ENCODE peak calls at places on chromosomes 13 and 19, in nine cellular contexts. A is suprapubic skin, R is endodermal cell, M is OCI-LY7, Y is MM.1S, T is adrenal gland, U is pancreas, P is IMR-90, L is left lung. Q is an unnamed sample.

GRCh38 chr19:46718157-46718933 is 1.4 kb upstream of the PRKD2 start:
- DNase-seq in A (no peak), R (peak; percentile 60), M (peak; percentile 85), Y (peak; percentile 87), T (no peak), U (no peak), P (no peak), L (no peak), Q (no peak)

GRCh38 chr13:112859817-112860190 is 109.2 kb upstream of the MCF2L start:
- DNase-seq in A (no peak), R (peak; percentile 40), M (peak; percentile 45), Y (no peak), T (peak; percentile 80), U (no peak), P (peak; percentile 82), L (no peak), Q (no peak)

GRCh38 chr13:25973576-25973975 is 78.2 kb downstream of the SHISA2 start:
- DNase-seq in A (no peak), R (no peak), M (no peak), Y (no peak), T (no peak), U (no peak), P (no peak), L (no peak), Q (no peak)

GRCh38 chr13:41645313-41645712 is 188.0 kb downstream of the RGCC start:
- DNase-seq in A (peak; percentile 78), R (no peak), M (no peak), Y (no peak), T (peak; percentile 35), U (no peak), P (peak; percentile 90), L (no peak), Q (peak; percentile 73)

GRCh38 chr19:17513801-17514200 is 2.4 kb downstream of the PGLS start:
- DNase-seq in A (no peak), R (no peak), M (no peak), Y (no peak), T (no peak), U (no peak), P (no peak), L (no peak), Q (no peak)

GRCh38 chr19:2428756-2429711 is 1.6 kb upstream of the TIMM13 start:
- DNase-seq in A (no peak), R (peak; percentile 74), M (no peak), Y (no peak), T (no peak), U (no peak), P (no peak), L (no peak), Q (no peak)

GRCh38 chr19:15562861-15563260 is 52.2 kb upstream of the CYP4F8 start:
- DNase-seq in A (no peak), R (peak; percentile 52), M (no peak), Y (no peak), T (peak; percentile 32), U (no peak), P (peak; percentile 4), L (no peak), Q (peak; percentile 61)

GRCh38 chr19:16351133-16351809 is 26.6 kb downstream of the KLF2 start:
- DNase-seq in A (no peak), R (no peak), M (no peak), Y (no peak), T (no peak), U (no peak), P (peak; percentile 54), L (no peak), Q (peak; percentile 52)

GRCh38 chr13:48891586-48891985 is 84.1 kb upstream of the FNDC3A start:
- DNase-seq in A (no peak), R (no peak), M (no peak), Y (no peak), T (peak; percentile 51), U (no peak), P (peak; percentile 72), L (no peak), Q (peak; percentile 24)

GRCh38 chr19:35601971-35602370 is 10.6 kb upstream of the HAUS5 start:
- DNase-seq in A (no peak), R (no peak), M (no peak), Y (no peak), T (no peak), U (no peak), P (no peak), L (no peak), Q (no peak)

GRCh38 chr19:8401981-8402411 is 11.1 kb upstream of the MARCHF2 start:
- DNase-seq in A (no peak), R (no peak), M (no peak), Y (no peak), T (no peak), U (no peak), P (no peak), L (no peak), Q (no peak)

GRCh38 chr13:100440756-100441421 is 147.7 kb downstream of the GGACT start:
- DNase-seq in A (no peak), R (no peak), M (no peak), Y (no peak), T (no peak), U (no peak), P (peak; percentile 75), L (no peak), Q (no peak)

GRCh38 chr13:26855071-26855470 is 94.5 kb upstream of the GPR12 start:
- DNase-seq in A (no peak), R (no peak), M (no peak), Y (no peak), T (no peak), U (no peak), P (no peak), L (no peak), Q (no peak)

GRCh38 chr13:19060311-19061002 is 121.2 kb downstream of the TUBA3C start:
- DNase-seq in A (no peak), R (no peak), M (no peak), Y (no peak), T (no peak), U (no peak), P (no peak), L (no peak), Q (no peak)
- H3K9me3 ChIP-seq in A (peaks cover 20% of the 10 kb centered on the region), R (peaks cover 67% of the 10 kb centered on the region), M (no peaks in the 10 kb centered on the region), Y (no peaks in the 10 kb centered on the region), T (no peaks in the 10 kb centered on the region), U (no peaks in the 10 kb centered on the region), P (peaks cover 61% of the 10 kb centered on the region), L (peaks cover 40% of the 10 kb centered on the region), Q (no peaks in the 10 kb centered on the region)

GRCh38 chr19:55720214-55720746 is 17.9 kb downstream of the NLRP9 start:
- DNase-seq in A (no peak), R (no peak), M (no peak), Y (no peak), T (no peak), U (no peak), P (no peak), L (no peak), Q (no peak)

GRCh38 chr19:55720801-55721200 is 17.4 kb downstream of the NLRP9 start:
- DNase-seq in A (no peak), R (no peak), M (no peak), Y (no peak), T (no peak), U (no peak), P (no peak), L (no peak), Q (no peak)

DNA sequence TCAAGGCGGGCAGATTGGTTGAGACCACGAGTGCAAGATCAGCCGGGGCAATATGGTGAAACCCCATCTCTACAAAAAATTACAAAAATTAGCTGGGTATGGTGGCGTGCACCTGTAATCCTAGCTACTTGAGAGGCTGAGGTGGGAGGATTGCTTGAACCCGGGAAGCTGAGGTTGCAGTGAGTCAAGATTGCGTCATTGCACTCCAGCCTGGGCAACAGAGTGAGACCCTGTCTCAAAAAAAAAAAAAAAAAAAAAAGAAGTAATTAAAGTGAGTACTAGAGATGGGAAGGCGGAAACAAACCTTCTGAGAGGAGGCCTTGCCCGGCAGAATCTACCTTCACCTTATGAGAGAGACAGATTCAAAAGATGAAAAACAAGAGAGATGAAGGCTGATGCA is 14.7 kb downstream of the NLRP9 start:
- DNase-seq in A (no peak), R (no peak), M (no peak), Y (no peak), T (no peak), U (no peak), P (no peak), L (no peak), Q (no peak)
- H3K9me3 ChIP-seq in A (no peaks in the 10 kb centered on the region), R (peaks cover 50% of the 10 kb centered on the region), M (peaks cover 10% of the 10 kb centered on the region), Y (no peaks in the 10 kb centered on the region), T (no peaks in the 10 kb centered on the region), U (no peaks in the 10 kb centered on the region), P (peaks cover 4% of the 10 kb centered on the region), L (peaks cover 19% of the 10 kb centered on the region), Q (peaks cover 11% of the 10 kb centered on the region)

DNA sequence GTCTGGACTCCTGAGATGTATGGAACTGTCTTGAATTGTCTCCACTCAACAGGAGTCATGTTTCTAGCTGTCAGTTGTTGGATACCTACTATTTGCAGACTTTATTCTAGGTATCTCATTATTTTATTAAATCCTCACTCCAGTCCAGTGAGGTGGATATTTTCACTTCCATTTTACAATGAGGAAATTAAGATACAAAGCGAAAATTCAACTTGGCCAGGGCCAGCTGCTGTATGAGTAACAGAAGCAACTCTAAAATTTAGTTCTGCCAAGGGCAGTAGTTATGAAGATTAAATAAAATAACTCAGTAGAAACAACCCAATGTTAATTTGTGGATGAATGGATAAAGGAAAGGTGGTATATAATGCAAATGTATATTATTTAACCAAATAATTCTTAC is 12.6 kb upstream of the NDFIP2 start:
- DNase-seq in A (no peak), R (no peak), M (no peak), Y (no peak), T (no peak), U (no peak), P (no peak), L (no peak), Q (no peak)
- H3K9me3 ChIP-seq in A (no peaks in the 10 kb centered on the region), R (no peaks in the 10 kb centered on the region), M (no peaks in the 10 kb centered on the region), Y (no peaks in the 10 kb centered on the region), T (no peaks in the 10 kb centered on the region), U (no peaks in the 10 kb centered on the region), P (no peaks in the 10 kb centered on the region), L (no peaks in the 10 kb centered on the region), Q (no peaks in the 10 kb centered on the region)

GRCh38 chr19:54523403-54523802 is 20.8 kb downstream of the LAIR2 start:
- DNase-seq in A (no peak), R (no peak), M (no peak), Y (no peak), T (no peak), U (no peak), P (peak; percentile 39), L (no peak), Q (peak; percentile 91)
- H3K9me3 ChIP-seq in A (no peaks in the 10 kb centered on the region), R (peaks cover 67% of the 10 kb centered on the region), M (no peaks in the 10 kb centered on the region), Y (no peaks in the 10 kb centered on the region), T (no peaks in the 10 kb centered on the region), U (no peaks in the 10 kb centered on the region), P (peaks cover 19% of the 10 kb centered on the region), L (no peaks in the 10 kb centered on the region), Q (no peaks in the 10 kb centered on the region)

DNA sequence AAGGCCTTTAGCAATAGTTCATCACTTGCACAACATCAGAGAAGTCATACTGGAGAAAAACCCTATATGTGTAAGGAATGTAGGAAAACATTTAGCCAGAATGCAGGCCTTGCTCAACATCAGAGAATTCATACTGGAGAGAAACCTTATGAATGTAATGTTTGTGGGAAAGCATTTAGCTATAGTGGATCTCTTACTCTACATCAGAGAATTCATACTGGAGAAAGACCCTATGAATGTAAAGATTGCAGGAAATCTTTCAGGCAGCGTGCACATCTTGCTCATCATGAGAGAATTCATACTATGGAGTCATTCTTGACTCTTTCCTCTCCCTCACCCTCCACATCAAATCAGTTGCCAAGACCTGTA is 19.8 kb downstream of the ZNF583 start:
- DNase-seq in A (no peak), R (no peak), M (no peak), Y (no peak), T (no peak), U (no peak), P (no peak), L (no peak), Q (no peak)
- H3K9me3 ChIP-seq in A (peaks cover 96% of the 10 kb centered on the region), R (peaks cover 98% of the 10 kb centered on the region), M (peaks cover 68% of the 10 kb centered on the region), Y (peaks cover 6% of the 10 kb centered on the region), T (peaks cover 78% of the 10 kb centered on the region), U (peaks cover 11% of the 10 kb centered on the region), P (peaks cover 61% of the 10 kb centered on the region), L (peaks cover 100% of the 10 kb centered on the region), Q (peaks cover 64% of the 10 kb centered on the region)